ENCODE peak calls at places on chromosome 15, in seven cellular contexts. One of them, this sample, is unnamed.

GRCh38 chr15:83656943-83657528 is 3.1 kb downstream of the ADAMTSL3 start:
- DNase-seq in HCT116: no peak
- DNase-seq in Panc1: no peak
- DNase-seq in H1: no peak
- DNase-seq in HepG2: peak
- DNase-seq in K562: peak
- DNase-seq in GM12878: no peak
- DNase-seq in this sample: no peak

GRCh38 chr15:39344662-39345141 is 236.2 kb upstream of the THBS1 start:
- DNase-seq in HCT116: no peak
- DNase-seq in Panc1: no peak
- DNase-seq in H1: no peak
- DNase-seq in HepG2: peak
- DNase-seq in K562: no peak
- DNase-seq in GM12878: no peak
- DNase-seq in this sample: no peak

GRCh38 chr15:77402740-77403379 is 17.0 kb downstream of the PEAK1 start:
- DNase-seq in HCT116: no peak
- DNase-seq in Panc1: no peak
- DNase-seq in H1: no peak
- DNase-seq in HepG2: no peak
- DNase-seq in K562: no peak
- DNase-seq in GM12878: no peak
- DNase-seq in this sample: no peak

GRCh38 chr15:77180757-77181156 is 109.8 kb upstream of the TSPAN3 start:
- DNase-seq in HCT116: no peak
- DNase-seq in Panc1: no peak
- DNase-seq in H1: no peak
- DNase-seq in HepG2: no peak
- DNase-seq in K562: no peak
- DNase-seq in GM12878: no peak
- DNase-seq in this sample: no peak

GRCh38 chr15:73225358-73226015 is 143.3 kb downstream of the HCN4 start:
- DNase-seq in HCT116: no peak
- DNase-seq in Panc1: no peak
- DNase-seq in H1: peak
- DNase-seq in HepG2: no peak
- DNase-seq in K562: peak
- DNase-seq in GM12878: no peak
- DNase-seq in this sample: no peak

GRCh38 chr15:40942337-40942854 is 10.9 kb upstream of the CHAC1 start:
- DNase-seq in HCT116: no peak
- DNase-seq in Panc1: no peak
- DNase-seq in H1: peak
- DNase-seq in HepG2: no peak
- DNase-seq in K562: no peak
- DNase-seq in GM12878: no peak
- DNase-seq in this sample: no peak

GRCh38 chr15:29687204-29687768 is 135.0 kb downstream of the TJP1 start:
- DNase-seq in HCT116: no peak
- DNase-seq in Panc1: no peak
- DNase-seq in H1: peak
- DNase-seq in HepG2: no peak
- DNase-seq in K562: no peak
- DNase-seq in GM12878: no peak
- DNase-seq in this sample: no peak

GRCh38 chr15:65101418-65101890 is 13.5 kb downstream of the UBAP1L start:
- DNase-seq in HCT116: peak
- DNase-seq in Panc1: peak
- DNase-seq in H1: peak
- DNase-seq in HepG2: peak
- DNase-seq in K562: peak
- DNase-seq in GM12878: no peak
- DNase-seq in this sample: peak

GRCh38 chr15:78320173-78320572 is 20.0 kb upstream of the CRABP1 start:
- DNase-seq in HCT116: no peak
- DNase-seq in Panc1: no peak
- DNase-seq in H1: no peak
- DNase-seq in HepG2: no peak
- DNase-seq in K562: no peak
- DNase-seq in GM12878: no peak
- DNase-seq in this sample: no peak

GRCh38 chr15:60557157-60557556 is 78.2 kb upstream of the ICE2 start:
- DNase-seq in HCT116: no peak
- DNase-seq in Panc1: no peak
- DNase-seq in H1: no peak
- DNase-seq in HepG2: no peak
- DNase-seq in K562: no peak
- DNase-seq in GM12878: no peak
- DNase-seq in this sample: no peak
- TF ChIP-seq SIN3A in HCT116: no peak
- TF ChIP-seq SIN3A in Panc1: no peak
- TF ChIP-seq SIN3A in H1: no peak
- TF ChIP-seq SIN3A in HepG2: no peak
- TF ChIP-seq SIN3A in K562: no peak
- TF ChIP-seq SIN3A in GM12878: no peak
- TF ChIP-seq SIN3A in this sample: no peak

GRCh38 chr15:68416158-68416535 is 15.8 kb downstream of the ITGA11 start:
- DNase-seq in HCT116: no peak
- DNase-seq in Panc1: no peak
- DNase-seq in H1: peak
- DNase-seq in HepG2: no peak
- DNase-seq in K562: no peak
- DNase-seq in GM12878: no peak
- DNase-seq in this sample: no peak
- TF ChIP-seq SIN3A in HCT116: no peak
- TF ChIP-seq SIN3A in Panc1: no peak
- TF ChIP-seq SIN3A in H1: no peak
- TF ChIP-seq SIN3A in HepG2: no peak
- TF ChIP-seq SIN3A in K562: no peak
- TF ChIP-seq SIN3A in GM12878: no peak
- TF ChIP-seq SIN3A in this sample: no peak

DNA sequence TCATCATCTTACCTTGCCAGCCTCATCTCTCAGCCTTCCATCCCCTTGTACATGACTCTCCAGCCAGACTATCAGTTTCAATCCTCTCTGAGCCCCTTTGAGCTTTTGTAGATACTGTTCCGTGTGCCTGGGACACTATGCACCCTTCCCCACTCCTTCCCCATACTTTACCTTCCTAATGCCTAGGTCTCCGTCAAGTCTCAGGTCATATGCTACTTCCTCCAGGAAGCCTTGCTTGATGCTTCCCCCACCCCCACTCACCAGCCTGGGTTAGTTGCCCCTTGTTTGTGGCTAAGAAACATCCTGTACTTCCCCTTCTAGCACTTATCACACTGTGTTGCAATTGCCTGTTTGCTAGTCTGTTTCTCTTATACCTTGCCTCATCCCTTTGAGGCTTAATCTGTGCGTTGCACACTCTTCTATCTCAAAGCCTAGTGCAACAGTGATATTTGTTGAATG is 6.7 kb upstream of the USP3 start:
- DNase-seq in HCT116: no peak
- DNase-seq in Panc1: no peak
- DNase-seq in H1: no peak
- DNase-seq in HepG2: no peak
- DNase-seq in K562: no peak
- DNase-seq in GM12878: no peak
- DNase-seq in this sample: no peak
- TF ChIP-seq SIN3A in HCT116: no peak
- TF ChIP-seq SIN3A in Panc1: no peak
- TF ChIP-seq SIN3A in H1: no peak
- TF ChIP-seq SIN3A in HepG2: no peak
- TF ChIP-seq SIN3A in K562: no peak
- TF ChIP-seq SIN3A in GM12878: no peak
- TF ChIP-seq SIN3A in this sample: no peak

DNA sequence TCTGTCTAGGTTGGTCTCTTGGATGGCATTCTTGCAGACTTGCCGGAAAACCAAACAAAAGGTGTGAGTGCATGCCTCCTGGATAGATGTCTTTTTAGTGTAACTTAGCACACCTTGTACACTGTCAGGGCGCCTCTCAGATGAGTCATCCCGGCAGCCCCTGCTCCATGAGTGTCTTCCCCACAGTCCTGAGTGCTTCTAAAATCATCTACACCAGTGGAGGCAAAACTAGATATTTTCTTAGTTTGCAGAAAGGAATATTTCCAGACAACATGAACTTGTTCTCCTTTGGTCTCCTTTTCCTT is 98.0 kb downstream of the IGF1R start:
- DNase-seq in HCT116: no peak
- DNase-seq in Panc1: no peak
- DNase-seq in H1: no peak
- DNase-seq in HepG2: no peak
- DNase-seq in K562: no peak
- DNase-seq in GM12878: no peak
- DNase-seq in this sample: no peak
- TF ChIP-seq SIN3A in HCT116: no peak
- TF ChIP-seq SIN3A in Panc1: no peak
- TF ChIP-seq SIN3A in H1: no peak
- TF ChIP-seq SIN3A in HepG2: no peak
- TF ChIP-seq SIN3A in K562: no peak
- TF ChIP-seq SIN3A in GM12878: no peak
- TF ChIP-seq SIN3A in this sample: no peak

DNA sequence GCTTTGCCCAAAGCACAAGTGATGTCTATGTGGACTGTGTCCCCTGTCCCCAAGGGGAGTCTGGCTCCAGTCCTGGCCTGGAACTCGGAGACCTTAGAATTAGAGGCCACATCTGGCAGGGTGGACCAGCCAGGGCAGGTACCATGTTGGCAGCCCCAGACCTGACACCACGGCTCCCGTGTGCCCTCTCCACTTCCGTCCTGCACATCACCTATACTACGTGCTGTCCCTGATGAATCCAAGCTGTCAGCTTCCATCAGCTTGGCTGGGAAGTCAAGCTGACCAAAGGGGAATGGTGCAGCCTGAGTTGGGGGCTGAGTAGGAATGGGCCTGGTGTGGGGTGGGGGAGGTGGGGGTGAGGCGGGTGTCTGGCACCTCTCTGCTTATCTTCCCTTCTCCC is 15.3 kb downstream of the C15orf39 start:
- DNase-seq in HCT116: no peak
- DNase-seq in Panc1: no peak
- DNase-seq in H1: no peak
- DNase-seq in HepG2: no peak
- DNase-seq in K562: no peak
- DNase-seq in GM12878: no peak
- DNase-seq in this sample: no peak
- TF ChIP-seq SIN3A in HCT116: no peak
- TF ChIP-seq SIN3A in Panc1: no peak
- TF ChIP-seq SIN3A in H1: no peak
- TF ChIP-seq SIN3A in HepG2: no peak
- TF ChIP-seq SIN3A in K562: no peak
- TF ChIP-seq SIN3A in GM12878: no peak
- TF ChIP-seq SIN3A in this sample: no peak

GRCh38 chr15:98034731-98035130 is 74.2 kb downstream of the ARRDC4 start:
- DNase-seq in HCT116: no peak
- DNase-seq in Panc1: no peak
- DNase-seq in H1: no peak
- DNase-seq in HepG2: no peak
- DNase-seq in K562: no peak
- DNase-seq in GM12878: no peak
- DNase-seq in this sample: no peak
- TF ChIP-seq SIN3A in HCT116: no peak
- TF ChIP-seq SIN3A in Panc1: no peak
- TF ChIP-seq SIN3A in H1: no peak
- TF ChIP-seq SIN3A in HepG2: no peak
- TF ChIP-seq SIN3A in K562: no peak
- TF ChIP-seq SIN3A in GM12878: no peak
- TF ChIP-seq SIN3A in this sample: no peak

GRCh38 chr15:49815937-49816336 is 195.1 kb downstream of the DTWD1 start:
- DNase-seq in HCT116: no peak
- DNase-seq in Panc1: no peak
- DNase-seq in H1: no peak
- DNase-seq in HepG2: no peak
- DNase-seq in K562: no peak
- DNase-seq in GM12878: peak
- DNase-seq in this sample: no peak
- TF ChIP-seq SIN3A in HCT116: no peak
- TF ChIP-seq SIN3A in Panc1: no peak
- TF ChIP-seq SIN3A in H1: no peak
- TF ChIP-seq SIN3A in HepG2: no peak
- TF ChIP-seq SIN3A in K562: no peak
- TF ChIP-seq SIN3A in GM12878: no peak
- TF ChIP-seq SIN3A in this sample: no peak

GRCh38 chr15:38071211-38071972 is 137.0 kb downstream of the TMCO5A start:
- DNase-seq in HCT116: no peak
- DNase-seq in Panc1: no peak
- DNase-seq in H1: no peak
- DNase-seq in HepG2: no peak
- DNase-seq in K562: no peak
- DNase-seq in GM12878: no peak
- DNase-seq in this sample: no peak
- TF ChIP-seq SIN3A in HCT116: no peak
- TF ChIP-seq SIN3A in Panc1: no peak
- TF ChIP-seq SIN3A in H1: no peak
- TF ChIP-seq SIN3A in HepG2: no peak
- TF ChIP-seq SIN3A in K562: no peak
- TF ChIP-seq SIN3A in GM12878: no peak
- TF ChIP-seq SIN3A in this sample: no peak

GRCh38 chr15:35514759-35515158 is 31.2 kb downstream of the DPH6 start:
- DNase-seq in HCT116: no peak
- DNase-seq in Panc1: no peak
- DNase-seq in H1: no peak
- DNase-seq in HepG2: no peak
- DNase-seq in K562: no peak
- DNase-seq in GM12878: no peak
- DNase-seq in this sample: no peak
- TF ChIP-seq SIN3A in HCT116: no peak
- TF ChIP-seq SIN3A in Panc1: no peak
- TF ChIP-seq SIN3A in H1: no peak
- TF ChIP-seq SIN3A in HepG2: no peak
- TF ChIP-seq SIN3A in K562: no peak
- TF ChIP-seq SIN3A in GM12878: no peak
- TF ChIP-seq SIN3A in this sample: no peak